ENCODE peak calls at places on chromosomes 16 and 17, in four cellular contexts. One of them, this sample, is unnamed.

GRCh38 chr17:46925185-46925858 is 2.4 kb downstream of the GOSR2 start:
- DNase-seq in psoas muscle: no peak
- DNase-seq in cardiac fibroblast: no peak
- DNase-seq in osteocyte: no peak
- DNase-seq in this sample: no peak

GRCh38 chr16:30652005-30652296 is 1.2 kb downstream of the PRR14 start:
- DNase-seq in cardiac fibroblast: no peak
- DNase-seq in osteocyte: no peak
- DNase-seq in psoas muscle: no peak
- DNase-seq in this sample: no peak

GRCh38 chr17:81429353-81429774 is 34.1 kb downstream of the BAHCC1 start:
- DNase-seq in psoas muscle: peak
- DNase-seq in cardiac fibroblast: peak
- DNase-seq in osteocyte: peak
- DNase-seq in this sample: peak

GRCh38 chr16:82016268-82016667 is 5.0 kb upstream of the SDR42E1 start:
- DNase-seq in psoas muscle: no peak
- DNase-seq in cardiac fibroblast: peak
- DNase-seq in osteocyte: no peak
- DNase-seq in this sample: peak

GRCh38 chr17:28030386-28030785 is 12.1 kb upstream of the NLK start:
- DNase-seq in osteocyte: no peak
- DNase-seq in cardiac fibroblast: no peak
- DNase-seq in psoas muscle: no peak
- DNase-seq in this sample: no peak

GRCh38 chr17:28702752-28703150 is 8.9 kb downstream of the PROCA1 start:
- DNase-seq in psoas muscle: no peak
- DNase-seq in cardiac fibroblast: no peak
- DNase-seq in osteocyte: no peak
- DNase-seq in this sample: no peak

GRCh38 chr16:8426569-8426968 is 163.7 kb downstream of the TMEM114 start:
- DNase-seq in psoas muscle: no peak
- DNase-seq in cardiac fibroblast: no peak
- DNase-seq in osteocyte: no peak
- DNase-seq in this sample: no peak

GRCh38 chr17:8126306-8127066 is 2.6 kb upstream of the HES7 start:
- DNase-seq in cardiac fibroblast: peak
- DNase-seq in psoas muscle: no peak
- DNase-seq in osteocyte: no peak
- DNase-seq in this sample: no peak

GRCh38 chr16:71771571-71771970 is 37.1 kb downstream of the AP1G1 start:
- DNase-seq in osteocyte: no peak
- DNase-seq in cardiac fibroblast: no peak
- DNase-seq in psoas muscle: no peak
- DNase-seq in this sample: no peak

GRCh38 chr17:11372692-11373091 is 131.7 kb downstream of the SHISA6 start:
- DNase-seq in psoas muscle: no peak
- DNase-seq in osteocyte: no peak
- DNase-seq in cardiac fibroblast: no peak
- DNase-seq in this sample: no peak

GRCh38 chr17:48754500-48755261 is 26.1 kb upstream of the HOXB13 start:
- DNase-seq in psoas muscle: no peak
- DNase-seq in cardiac fibroblast: no peak
- DNase-seq in osteocyte: no peak
- DNase-seq in this sample: no peak

GRCh38 chr16:58508671-58509251 is 6.6 kb upstream of the SETD6 start:
- DNase-seq in cardiac fibroblast: no peak
- DNase-seq in osteocyte: peak
- DNase-seq in psoas muscle: no peak
- DNase-seq in this sample: no peak

GRCh38 chr16:50440991-50441390 is 72.2 kb upstream of the BRD7 start:
- DNase-seq in cardiac fibroblast: no peak
- DNase-seq in osteocyte: peak
- DNase-seq in psoas muscle: no peak
- DNase-seq in this sample: no peak

GRCh38 chr16:70706948-70707465 is 21.2 kb upstream of the MTSS2 start:
- DNase-seq in osteocyte: peak
- DNase-seq in cardiac fibroblast: peak
- DNase-seq in psoas muscle: no peak
- DNase-seq in this sample: peak

GRCh38 chr16:65113441-65113840 is 8.4 kb downstream of the CDH11 start:
- DNase-seq in psoas muscle: no peak
- DNase-seq in osteocyte: no peak
- DNase-seq in cardiac fibroblast: no peak
- DNase-seq in this sample: no peak

GRCh38 chr17:36647598-36647997 is 46.2 kb downstream of the MRM1 start:
- DNase-seq in cardiac fibroblast: no peak
- DNase-seq in psoas muscle: no peak
- DNase-seq in osteocyte: no peak
- DNase-seq in this sample: no peak

GRCh38 chr17:28570716-28571254 is 539 bp downstream of the PIGS start:
- DNase-seq in cardiac fibroblast: peak
- DNase-seq in psoas muscle: no peak
- DNase-seq in osteocyte: no peak
- DNase-seq in this sample: no peak

GRCh38 chr16:13797718-13798117 is 122.2 kb upstream of the ERCC4 start:
- DNase-seq in psoas muscle: no peak
- DNase-seq in cardiac fibroblast: no peak
- DNase-seq in osteocyte: no peak
- DNase-seq in this sample: no peak

GRCh38 chr16:2333772-2334379 is 6.7 kb downstream of the ABCA3 start:
- DNase-seq in psoas muscle: no peak
- DNase-seq in cardiac fibroblast: peak
- DNase-seq in osteocyte: peak
- DNase-seq in this sample: no peak

GRCh38 chr16:15976929-15977637 is 27.7 kb downstream of the ABCC1 start:
- DNase-seq in osteocyte: no peak
- DNase-seq in psoas muscle: peak
- DNase-seq in cardiac fibroblast: peak
- DNase-seq in this sample: peak

GRCh38 chr16:57999971-58000705 is at the start of gene ZNF319:
- DNase-seq in osteocyte: no peak
- DNase-seq in psoas muscle: no peak
- DNase-seq in cardiac fibroblast: no peak
- DNase-seq in this sample: no peak

GRCh38 chr17:1942666-1943431 is 82.3 kb downstream of the RTN4RL1 start:
- DNase-seq in psoas muscle: no peak
- DNase-seq in osteocyte: no peak
- DNase-seq in cardiac fibroblast: no peak
- DNase-seq in this sample: no peak

GRCh38 chr17:1940810-1941185 is 84.3 kb downstream of the RTN4RL1 start:
- DNase-seq in psoas muscle: no peak
- DNase-seq in osteocyte: no peak
- DNase-seq in cardiac fibroblast: no peak
- DNase-seq in this sample: no peak

GRCh38 chr17:1942066-1942365 is 83.1 kb downstream of the RTN4RL1 start:
- DNase-seq in psoas muscle: no peak
- DNase-seq in cardiac fibroblast: no peak
- DNase-seq in osteocyte: no peak
- DNase-seq in this sample: no peak

GRCh38 chr17:1939979-1940809 is 84.9 kb downstream of the RTN4RL1 start:
- DNase-seq in psoas muscle: peak
- DNase-seq in cardiac fibroblast: no peak
- DNase-seq in osteocyte: no peak
- DNase-seq in this sample: no peak

GRCh38 chr17:1941241-1942065 is 83.7 kb downstream of the RTN4RL1 start:
- DNase-seq in osteocyte: no peak
- DNase-seq in cardiac fibroblast: no peak
- DNase-seq in psoas muscle: no peak
- DNase-seq in this sample: no peak
- TF ChIP-seq CTCF in osteocyte: no peak
- TF ChIP-seq CTCF in cardiac fibroblast: no peak
- TF ChIP-seq CTCF in psoas muscle: no peak
- TF ChIP-seq CTCF in this sample: no peak

GRCh38 chr17:30600062-30600829 is 123.0 kb downstream of the GOSR1 start:
- DNase-seq in osteocyte: peak
- DNase-seq in psoas muscle: peak
- DNase-seq in cardiac fibroblast: peak
- DNase-seq in this sample: no peak
- TF ChIP-seq CTCF in osteocyte: peak
- TF ChIP-seq CTCF in psoas muscle: peak
- TF ChIP-seq CTCF in cardiac fibroblast: peak
- TF ChIP-seq CTCF in this sample: peak

GRCh38 chr17:62720126-62720850 is 87.8 kb downstream of the MARCHF10 start:
- DNase-seq in cardiac fibroblast: no peak
- DNase-seq in osteocyte: no peak
- DNase-seq in psoas muscle: no peak
- DNase-seq in this sample: no peak
- TF ChIP-seq CTCF in cardiac fibroblast: peak
- TF ChIP-seq CTCF in osteocyte: peak
- TF ChIP-seq CTCF in psoas muscle: peak
- TF ChIP-seq CTCF in this sample: no peak

DNA sequence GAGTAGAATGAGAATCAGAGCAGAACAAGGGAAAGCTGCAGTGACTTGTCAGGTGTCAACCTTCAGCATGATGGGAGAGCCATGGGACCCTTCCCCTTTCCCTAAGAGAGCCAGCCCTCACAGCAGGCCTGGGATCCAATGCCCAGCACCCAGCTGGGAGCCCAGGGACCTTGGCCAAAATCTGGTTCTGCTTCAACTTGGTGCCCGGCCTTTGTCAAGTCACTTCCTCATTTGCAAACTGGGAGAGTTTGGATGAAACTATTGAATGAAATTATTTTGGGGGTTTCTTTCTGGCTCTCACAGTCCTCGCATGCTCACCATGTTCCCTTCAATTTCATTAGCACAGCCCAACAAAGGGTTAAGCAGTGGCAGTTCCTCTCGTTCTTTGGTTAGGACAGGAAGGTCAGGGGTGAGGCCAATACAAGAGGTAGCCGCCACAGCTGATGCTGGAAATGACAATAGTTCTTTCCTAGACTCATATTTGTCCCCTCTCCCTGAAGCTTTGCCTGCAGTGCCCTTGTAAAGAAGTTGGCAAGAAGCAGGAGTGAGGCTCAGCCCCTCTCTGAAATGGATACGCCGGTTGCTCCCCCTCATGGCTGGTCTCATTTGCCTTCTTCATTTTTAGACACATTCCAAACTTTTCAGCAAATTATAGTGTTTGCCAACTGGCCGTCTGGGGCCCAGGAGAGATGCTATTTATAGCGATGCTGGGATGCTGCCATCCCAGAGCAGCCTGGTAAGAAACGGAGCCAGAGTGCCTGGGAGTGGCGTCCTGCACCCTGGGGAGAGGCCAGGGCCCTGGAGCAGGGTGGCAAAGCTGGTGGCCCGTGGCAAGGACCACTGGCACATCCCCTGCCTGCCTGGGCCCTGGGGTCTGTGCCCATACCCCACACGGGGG is 34.5 kb upstream of the MEOX1 start:
- DNase-seq in psoas muscle: no peak
- DNase-seq in cardiac fibroblast: peak
- DNase-seq in osteocyte: peak
- DNase-seq in this sample: no peak
- TF ChIP-seq CTCF in psoas muscle: no peak
- TF ChIP-seq CTCF in cardiac fibroblast: no peak
- TF ChIP-seq CTCF in osteocyte: peak
- TF ChIP-seq CTCF in this sample: peak

GRCh38 chr16:67663151-67663876 is 2.6 kb downstream of the PARD6A start:
- DNase-seq in osteocyte: no peak
- DNase-seq in cardiac fibroblast: no peak
- DNase-seq in psoas muscle: no peak
- DNase-seq in this sample: no peak
- TF ChIP-seq CTCF in osteocyte: peak
- TF ChIP-seq CTCF in cardiac fibroblast: peak
- TF ChIP-seq CTCF in psoas muscle: no peak
- TF ChIP-seq CTCF in this sample: no peak

GRCh38 chr17:67605259-67605912 is 112.3 kb upstream of the NOL11 start:
- DNase-seq in psoas muscle: peak
- DNase-seq in osteocyte: no peak
- DNase-seq in cardiac fibroblast: peak
- DNase-seq in this sample: no peak

GRCh38 chr17:67600408-67600807 is 117.3 kb upstream of the NOL11 start:
- DNase-seq in cardiac fibroblast: no peak
- DNase-seq in osteocyte: no peak
- DNase-seq in psoas muscle: no peak
- DNase-seq in this sample: no peak

GRCh38 chr17:67602439-67602838 is 115.3 kb upstream of the NOL11 start:
- DNase-seq in cardiac fibroblast: no peak
- DNase-seq in psoas muscle: no peak
- DNase-seq in osteocyte: no peak
- DNase-seq in this sample: no peak

GRCh38 chr17:67601897-67602296 is 115.8 kb upstream of the NOL11 start:
- DNase-seq in osteocyte: no peak
- DNase-seq in cardiac fibroblast: peak
- DNase-seq in psoas muscle: no peak
- DNase-seq in this sample: no peak

GRCh38 chr17:67602974-67603373 is 114.8 kb upstream of the NOL11 start:
- DNase-seq in psoas muscle: no peak
- DNase-seq in osteocyte: no peak
- DNase-seq in cardiac fibroblast: peak
- DNase-seq in this sample: no peak
- TF ChIP-seq CTCF in psoas muscle: no peak
- TF ChIP-seq CTCF in osteocyte: peak
- TF ChIP-seq CTCF in cardiac fibroblast: peak
- TF ChIP-seq CTCF in this sample: peak

DNA sequence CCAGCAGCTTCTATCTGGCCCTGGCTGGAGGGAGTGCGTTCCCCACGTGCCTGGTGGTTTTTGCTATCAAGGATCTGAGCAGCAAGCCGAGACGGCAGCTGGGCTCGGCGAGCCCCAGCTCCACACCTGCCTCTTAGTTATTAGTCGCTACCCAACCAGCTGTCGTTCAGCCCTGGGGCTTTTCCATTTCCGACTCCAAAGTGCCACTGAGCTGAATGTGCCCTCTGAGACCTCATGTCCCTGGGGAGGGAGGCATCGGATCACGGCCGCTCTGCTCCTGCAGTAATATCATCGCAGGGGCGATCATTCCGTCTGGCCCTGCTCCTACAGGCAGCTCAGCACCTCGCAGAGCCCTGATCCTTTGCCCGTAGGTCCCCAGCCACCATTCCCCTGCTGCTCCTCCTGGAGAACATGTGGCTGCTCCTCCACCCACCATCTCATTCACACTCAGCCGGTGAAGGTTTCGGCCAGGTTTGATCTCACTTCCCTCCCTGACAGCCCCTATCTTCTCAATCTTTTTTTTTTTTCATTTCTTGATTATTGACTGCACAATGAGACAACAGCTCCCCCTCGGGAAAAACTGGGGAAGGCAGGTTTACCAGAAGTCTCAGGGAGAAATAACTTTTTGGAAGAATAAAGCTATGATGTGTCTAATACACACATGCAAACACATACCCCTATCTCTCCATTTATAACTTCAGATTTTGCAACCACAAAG is 86.7 kb downstream of the ZFHX3 start:
- DNase-seq in osteocyte: no peak
- DNase-seq in psoas muscle: peak
- DNase-seq in cardiac fibroblast: peak
- DNase-seq in this sample: no peak
- TF ChIP-seq CTCF in osteocyte: peak
- TF ChIP-seq CTCF in psoas muscle: peak
- TF ChIP-seq CTCF in cardiac fibroblast: peak
- TF ChIP-seq CTCF in this sample: peak

GRCh38 chr16:86060381-86061317 is 161.7 kb downstream of the IRF8 start:
- DNase-seq in cardiac fibroblast: no peak
- DNase-seq in osteocyte: no peak
- DNase-seq in psoas muscle: no peak
- DNase-seq in this sample: no peak
- TF ChIP-seq CTCF in cardiac fibroblast: no peak
- TF ChIP-seq CTCF in osteocyte: no peak
- TF ChIP-seq CTCF in psoas muscle: no peak
- TF ChIP-seq CTCF in this sample: no peak